ENCODE peak calls at places on chromosome 21, in six cellular contexts. H, A, D, K, V and G are unnamed samples.
A peak's percentile ranks its signal among the peaks of the same experiment; 100 is the strongest.

GRCh38 chr21:45293726-45294401 is 6.2 kb upstream of the POFUT2 start:
- DNase-seq in H (peak; percentile 73), A (peak; percentile 3), D (no peak), K (no peak), V (no peak), G (peak; percentile 8)

GRCh38 chr21:46379691-46380090 is 55.7 kb downstream of the PCNT start:
- DNase-seq in H (no peak), A (no peak), D (no peak), K (no peak), V (no peak), G (no peak)

GRCh38 chr21:34965200-34966174 is 83.6 kb downstream of the RUNX1 start:
- DNase-seq in H (no peak), A (no peak), D (no peak), K (no peak), V (peak; percentile 59), G (no peak)

GRCh38 chr21:44458971-44459711 is 3.8 kb downstream of the LRRC3 start:
- DNase-seq in H (no peak), A (no peak), D (no peak), K (no peak), V (no peak), G (no peak)

GRCh38 chr21:35138665-35139381 is 89.7 kb upstream of the RUNX1 start:
- DNase-seq in H (no peak), A (no peak), D (peak; percentile 50), K (peak; percentile 32), V (peak; percentile 45), G (no peak)

GRCh38 chr21:28445081-28445830 is 547.4 kb downstream of the LTN1 start:
- DNase-seq in H (no peak), A (no peak), D (no peak), K (no peak), V (peak; percentile 95), G (no peak)

GRCh38 chr21:26686278-26686677 is 113.2 kb upstream of the CYYR1 start:
- DNase-seq in H (no peak), A (no peak), D (peak; percentile 17), K (no peak), V (peak; percentile 18), G (no peak)

GRCh38 chr21:35179990-35180557 is 131.0 kb upstream of the RUNX1 start:
- DNase-seq in H (no peak), A (no peak), D (no peak), K (no peak), V (peak; percentile 85), G (no peak)

DNA sequence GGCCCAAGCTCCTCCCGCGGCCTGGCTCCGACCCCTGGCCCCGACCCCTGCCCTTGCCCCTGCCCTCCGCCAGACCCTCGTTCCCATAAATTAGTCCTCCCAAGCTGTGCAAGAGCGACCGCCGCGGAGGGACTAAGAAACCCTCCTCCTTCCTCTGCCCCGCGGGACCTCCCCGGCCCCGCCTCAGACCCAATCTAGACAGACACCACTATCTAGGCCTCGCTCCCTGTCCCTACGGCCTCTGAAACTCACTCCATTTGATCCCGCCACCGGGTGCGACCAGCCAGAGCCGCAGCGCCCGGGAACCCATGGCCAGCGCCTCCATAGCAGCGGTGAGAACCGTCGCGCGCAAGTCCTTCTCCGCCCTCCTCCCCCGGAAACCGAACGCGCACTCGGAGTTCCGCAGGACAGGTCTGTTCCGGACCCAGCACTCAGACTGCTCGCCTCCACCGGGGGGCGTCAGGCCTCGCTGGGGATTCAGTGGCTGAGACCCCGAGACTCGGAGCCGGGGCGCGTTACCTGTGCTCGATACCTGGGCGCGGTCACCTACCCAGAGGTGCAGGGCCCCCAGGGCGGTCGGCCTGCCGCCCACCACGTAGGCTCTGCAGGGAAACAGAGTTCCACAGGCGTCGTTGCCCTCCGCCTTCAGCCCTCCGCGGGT is at the start of gene MRPL39:
- DNase-seq in H (peak; percentile 84), A (peak; percentile 88), D (peak; percentile 96), K (peak; percentile 80), V (peak; percentile 86), G (peak; percentile 87)
- TF ChIP-seq CTCF in H (peak; percentile 30), A (peak; percentile 34), D (peak; percentile 82), K (no peak), V (peak; percentile 54), G (peak; percentile 69)

DNA sequence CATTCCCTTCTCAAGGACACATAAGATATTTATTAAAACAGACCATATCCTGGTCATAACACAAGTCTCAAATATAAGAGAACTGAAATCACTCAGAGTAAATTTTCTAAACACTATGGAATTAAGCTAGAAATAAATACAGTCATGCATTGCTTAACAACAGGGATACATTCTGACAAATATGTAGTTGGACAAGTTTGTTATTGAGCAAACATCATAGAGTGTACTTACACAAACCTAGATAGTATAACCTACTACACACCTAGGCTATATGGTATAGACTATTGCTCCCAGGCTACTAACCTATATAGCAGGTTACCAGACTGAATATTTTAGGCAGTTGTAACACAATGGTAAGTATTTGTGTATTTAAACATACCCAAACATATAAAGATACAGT is 104.0 kb downstream of the MIS18A start:
- DNase-seq in H (no peak), A (no peak), D (no peak), K (no peak), V (no peak), G (no peak)
- TF ChIP-seq CTCF in H (no peak), A (no peak), D (no peak), K (no peak), V (no peak), G (no peak)

GRCh38 chr21:41230530-41230929 is 62.6 kb downstream of the BACE2 start:
- DNase-seq in H (no peak), A (no peak), D (no peak), K (no peak), V (no peak), G (no peak)

GRCh38 chr21:41229527-41230248 is 61.7 kb downstream of the BACE2 start:
- DNase-seq in H (no peak), A (no peak), D (no peak), K (no peak), V (no peak), G (no peak)

GRCh38 chr21:41231060-41231459 is 63.1 kb downstream of the BACE2 start:
- DNase-seq in H (no peak), A (no peak), D (no peak), K (no peak), V (no peak), G (no peak)

GRCh38 chr21:41233913-41234312 is 66.0 kb downstream of the BACE2 start:
- DNase-seq in H (no peak), A (no peak), D (no peak), K (no peak), V (no peak), G (no peak)

DNA sequence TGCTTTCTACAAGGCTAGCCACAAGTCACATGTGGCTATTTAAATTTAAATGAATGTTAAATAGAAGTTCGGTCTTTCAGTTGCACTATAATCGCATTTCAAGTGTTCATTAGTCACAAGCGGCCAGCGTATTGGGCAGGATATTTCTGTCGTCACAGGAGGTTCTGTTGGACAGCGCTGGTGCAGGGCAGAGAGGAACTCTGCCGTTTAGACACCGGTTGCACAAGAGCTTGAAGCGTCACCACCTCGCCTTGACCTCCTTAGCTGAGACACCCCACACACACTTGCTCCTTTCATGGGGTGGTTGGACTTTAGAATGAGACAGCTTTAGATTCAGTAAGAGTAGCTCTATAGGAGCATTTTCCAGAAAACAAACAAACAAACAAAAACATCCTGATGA is 64.1 kb downstream of the BACE2 start:
- DNase-seq in H (no peak), A (no peak), D (no peak), K (no peak), V (peak; percentile 86), G (no peak)
- TF ChIP-seq CTCF in H (no peak), A (no peak), D (no peak), K (no peak), V (no peak), G (no peak)

GRCh38 chr21:23131177-23131576 is 2133.0 kb downstream of the NCAM2 start:
- DNase-seq in H (no peak), A (no peak), D (no peak), K (no peak), V (no peak), G (no peak)
- TF ChIP-seq CTCF in H (no peak), A (no peak), D (no peak), K (no peak), V (no peak), G (peak; percentile 47)

GRCh38 chr21:32990666-32991065 is 35.1 kb upstream of the OLIG2 start:
- DNase-seq in H (no peak), A (no peak), D (no peak), K (no peak), V (no peak), G (no peak)

GRCh38 chr21:32993894-32994293 is 31.8 kb upstream of the OLIG2 start:
- DNase-seq in H (no peak), A (no peak), D (no peak), K (no peak), V (no peak), G (no peak)

GRCh38 chr21:32991299-32991850 is 34.4 kb upstream of the OLIG2 start:
- DNase-seq in H (no peak), A (no peak), D (no peak), K (no peak), V (no peak), G (no peak)

GRCh38 chr21:32994305-32994704 is 31.4 kb upstream of the OLIG2 start:
- DNase-seq in H (no peak), A (peak; percentile 11), D (no peak), K (no peak), V (peak; percentile 35), G (no peak)
- TF ChIP-seq CTCF in H (no peak), A (no peak), D (peak; percentile 16), K (no peak), V (peak; percentile 54), G (peak; percentile 48)

GRCh38 chr21:25572895-25573310 is 34.4 kb downstream of the MRPL39 start:
- DNase-seq in H (no peak), A (no peak), D (no peak), K (no peak), V (no peak), G (no peak)
- TF ChIP-seq CTCF in H (no peak), A (no peak), D (no peak), K (no peak), V (no peak), G (no peak)

GRCh38 chr21:14382486-14382834 is 486 bp downstream of the HSPA13 start:
- DNase-seq in H (peak; percentile 9), A (no peak), D (no peak), K (no peak), V (peak; percentile 17), G (no peak)

GRCh38 chr21:14383596-14384210 is 757 bp upstream of the HSPA13 start:
- DNase-seq in H (peak; percentile 2), A (no peak), D (peak; percentile 22), K (no peak), V (peak; percentile 47), G (no peak)

GRCh38 chr21:14384453-14384852 is 1.5 kb upstream of the HSPA13 start:
- DNase-seq in H (no peak), A (no peak), D (no peak), K (no peak), V (no peak), G (no peak)

GRCh38 chr21:14388282-14388681 is 5.3 kb upstream of the HSPA13 start:
- DNase-seq in H (no peak), A (no peak), D (no peak), K (no peak), V (no peak), G (no peak)

GRCh38 chr21:14382835-14383595 is at the start of gene HSPA13:
- DNase-seq in H (peak; percentile 100), A (peak; percentile 95), D (peak; percentile 93), K (peak; percentile 97), V (peak; percentile 99), G (peak; percentile 97)
- TF ChIP-seq CTCF in H (no peak), A (no peak), D (no peak), K (no peak), V (no peak), G (peak; percentile 30)

GRCh38 chr21:23452384-23453083 is 2154.7 kb downstream of the MRPL39 start:
- DNase-seq in H (no peak), A (peak; percentile 34), D (no peak), K (no peak), V (no peak), G (peak; percentile 19)
- TF ChIP-seq CTCF in H (no peak), A (no peak), D (peak; percentile 46), K (no peak), V (no peak), G (peak; percentile 62)